ENCODE peak calls at places on chromosomes 11 and 22, in six cellular contexts. One of them, this sample, is unnamed.

GRCh38 chr22:37138879-37139561 is 10.7 kb downstream of the IL2RB start:
- DNase-seq in stimulated activated CD8-positive, alpha-beta memory T cell treated with anti-CD3 and anti-CD28 coated beads, Interleukin-15, amount 100 ng/mL, for 48 hours: no peak
- DNase-seq in activated CD4-positive, alpha-beta T cell treated with anti-CD3 and anti-CD28 coated beads, Interleukin-2, amount 50 U/mL, for 1 hour: no peak
- DNase-seq in amygdala: no peak
- DNase-seq in osteocyte: no peak
- DNase-seq in cardiac fibroblast: no peak
- DNase-seq in this sample: no peak

GRCh38 chr11:17476317-17477083 is at the start of gene ABCC8:
- DNase-seq in activated CD4-positive, alpha-beta T cell treated with anti-CD3 and anti-CD28 coated beads, Interleukin-2, amount 50 U/mL, for 1 hour: no peak
- DNase-seq in osteocyte: no peak
- DNase-seq in cardiac fibroblast: no peak
- DNase-seq in stimulated activated CD8-positive, alpha-beta memory T cell treated with anti-CD3 and anti-CD28 coated beads, Interleukin-15, amount 100 ng/mL, for 48 hours: no peak
- DNase-seq in amygdala: peak
- DNase-seq in this sample: no peak

GRCh38 chr11:90646706-90647105 is 423.9 kb upstream of the CHORDC1 start:
- DNase-seq in activated CD4-positive, alpha-beta T cell treated with anti-CD3 and anti-CD28 coated beads, Interleukin-2, amount 50 U/mL, for 1 hour: no peak
- DNase-seq in cardiac fibroblast: no peak
- DNase-seq in osteocyte: no peak
- DNase-seq in amygdala: no peak
- DNase-seq in stimulated activated CD8-positive, alpha-beta memory T cell treated with anti-CD3 and anti-CD28 coated beads, Interleukin-15, amount 100 ng/mL, for 48 hours: no peak
- DNase-seq in this sample: peak

GRCh38 chr22:17726561-17727243 is 47.6 kb downstream of the BID start:
- DNase-seq in activated CD4-positive, alpha-beta T cell treated with anti-CD3 and anti-CD28 coated beads, Interleukin-2, amount 50 U/mL, for 1 hour: no peak
- DNase-seq in cardiac fibroblast: no peak
- DNase-seq in stimulated activated CD8-positive, alpha-beta memory T cell treated with anti-CD3 and anti-CD28 coated beads, Interleukin-15, amount 100 ng/mL, for 48 hours: no peak
- DNase-seq in osteocyte: no peak
- DNase-seq in amygdala: no peak
- DNase-seq in this sample: no peak

GRCh38 chr22:43186272-43187170 is at the start of gene TTLL12:
- DNase-seq in cardiac fibroblast: peak
- DNase-seq in activated CD4-positive, alpha-beta T cell treated with anti-CD3 and anti-CD28 coated beads, Interleukin-2, amount 50 U/mL, for 1 hour: peak
- DNase-seq in stimulated activated CD8-positive, alpha-beta memory T cell treated with anti-CD3 and anti-CD28 coated beads, Interleukin-15, amount 100 ng/mL, for 48 hours: peak
- DNase-seq in amygdala: peak
- DNase-seq in osteocyte: no peak
- DNase-seq in this sample: peak

GRCh38 chr11:44595964-44596381 is 30.5 kb downstream of the CD82 start:
- DNase-seq in activated CD4-positive, alpha-beta T cell treated with anti-CD3 and anti-CD28 coated beads, Interleukin-2, amount 50 U/mL, for 1 hour: no peak
- DNase-seq in osteocyte: no peak
- DNase-seq in cardiac fibroblast: peak
- DNase-seq in amygdala: peak
- DNase-seq in stimulated activated CD8-positive, alpha-beta memory T cell treated with anti-CD3 and anti-CD28 coated beads, Interleukin-15, amount 100 ng/mL, for 48 hours: no peak
- DNase-seq in this sample: no peak

GRCh38 chr11:33899383-33900037 is 7.6 kb upstream of the LMO2 start:
- DNase-seq in amygdala: no peak
- DNase-seq in osteocyte: no peak
- DNase-seq in stimulated activated CD8-positive, alpha-beta memory T cell treated with anti-CD3 and anti-CD28 coated beads, Interleukin-15, amount 100 ng/mL, for 48 hours: no peak
- DNase-seq in activated CD4-positive, alpha-beta T cell treated with anti-CD3 and anti-CD28 coated beads, Interleukin-2, amount 50 U/mL, for 1 hour: no peak
- DNase-seq in cardiac fibroblast: peak
- DNase-seq in this sample: peak

GRCh38 chr11:18768472-18768901 is 23.1 kb downstream of the PTPN5 start:
- DNase-seq in stimulated activated CD8-positive, alpha-beta memory T cell treated with anti-CD3 and anti-CD28 coated beads, Interleukin-15, amount 100 ng/mL, for 48 hours: peak
- DNase-seq in cardiac fibroblast: no peak
- DNase-seq in activated CD4-positive, alpha-beta T cell treated with anti-CD3 and anti-CD28 coated beads, Interleukin-2, amount 50 U/mL, for 1 hour: no peak
- DNase-seq in amygdala: no peak
- DNase-seq in osteocyte: no peak
- DNase-seq in this sample: no peak

GRCh38 chr11:9001736-9002135 is 2.1 kb downstream of the NRIP3 start:
- DNase-seq in amygdala: no peak
- DNase-seq in stimulated activated CD8-positive, alpha-beta memory T cell treated with anti-CD3 and anti-CD28 coated beads, Interleukin-15, amount 100 ng/mL, for 48 hours: peak
- DNase-seq in activated CD4-positive, alpha-beta T cell treated with anti-CD3 and anti-CD28 coated beads, Interleukin-2, amount 50 U/mL, for 1 hour: peak
- DNase-seq in osteocyte: no peak
- DNase-seq in cardiac fibroblast: peak
- DNase-seq in this sample: peak

GRCh38 chr11:117814766-117815261 is 9.7 kb downstream of the FXYD2 start:
- DNase-seq in activated CD4-positive, alpha-beta T cell treated with anti-CD3 and anti-CD28 coated beads, Interleukin-2, amount 50 U/mL, for 1 hour: peak
- DNase-seq in osteocyte: no peak
- DNase-seq in stimulated activated CD8-positive, alpha-beta memory T cell treated with anti-CD3 and anti-CD28 coated beads, Interleukin-15, amount 100 ng/mL, for 48 hours: peak
- DNase-seq in amygdala: peak
- DNase-seq in cardiac fibroblast: no peak
- DNase-seq in this sample: no peak

GRCh38 chr11:10329935-10330334 is 25.1 kb downstream of the ADM start:
- DNase-seq in cardiac fibroblast: peak
- DNase-seq in stimulated activated CD8-positive, alpha-beta memory T cell treated with anti-CD3 and anti-CD28 coated beads, Interleukin-15, amount 100 ng/mL, for 48 hours: no peak
- DNase-seq in amygdala: no peak
- DNase-seq in osteocyte: no peak
- DNase-seq in activated CD4-positive, alpha-beta T cell treated with anti-CD3 and anti-CD28 coated beads, Interleukin-2, amount 50 U/mL, for 1 hour: no peak
- DNase-seq in this sample: peak